ENCODE peak calls at places on chromosomes 16 and 17, in eight cellular contexts. H, R, V, W, G, K, X and E are unnamed samples.
A peak's percentile ranks its signal among the peaks of the same experiment; 100 is the strongest.

GRCh38 chr16:2035431-2036199 is 8.9 kb downstream of the NHERF2 start:
- DNase-seq in G (no peak), R (peak; percentile 88), K (no peak), X (no peak), H (no peak), W (no peak), V (peak; percentile 57), E (peak; percentile 80)

GRCh38 chr16:606656-607307 is 16.9 kb downstream of the RAB40C start:
- DNase-seq in X (no peak), W (no peak), V (no peak), G (no peak), K (no peak), H (no peak), R (no peak), E (no peak)

GRCh38 chr17:19445105-19445504 is 34.1 kb downstream of the RNF112 start:
- DNase-seq in W (no peak), G (no peak), R (no peak), V (no peak), X (no peak), H (no peak), K (no peak), E (no peak)

GRCh38 chr17:72390675-72391501 is 270.1 kb downstream of the SOX9 start:
- DNase-seq in V (no peak), R (peak; percentile 81), W (no peak), X (no peak), H (no peak), G (no peak), K (no peak), E (peak; percentile 97)

GRCh38 chr17:61477204-61477834 is 25.1 kb downstream of the TBX4 start:
- DNase-seq in V (no peak), G (no peak), H (no peak), K (no peak), X (no peak), R (no peak), W (no peak), E (no peak)

GRCh38 chr16:29306953-29307597 is 99.4 kb downstream of the NPIPB11 start:
- DNase-seq in K (no peak), G (no peak), X (no peak), W (no peak), R (peak; percentile 50), H (no peak), V (peak; percentile 29), E (no peak)

GRCh38 chr16:78235168-78235800 is 135.8 kb downstream of the WWOX start:
- DNase-seq in G (peak; percentile 82), W (peak; percentile 14), X (peak; percentile 41), H (peak; percentile 86), K (no peak), V (peak; percentile 10), R (peak; percentile 70), E (peak; percentile 75)

GRCh38 chr16:20307240-20307671 is 20.1 kb downstream of the GP2 start:
- DNase-seq in W (no peak), R (no peak), V (no peak), H (no peak), X (no peak), K (no peak), G (no peak), E (no peak)

GRCh38 chr17:7922499-7923289 is 6.6 kb upstream of the RNF227 start:
- DNase-seq in G (peak; percentile 77), K (no peak), V (no peak), R (peak; percentile 57), H (peak; percentile 83), W (peak; percentile 62), X (peak; percentile 69), E (no peak)

GRCh38 chr16:29989111-29989858 is 6.1 kb downstream of the HIRIP3 start:
- DNase-seq in R (no peak), K (no peak), H (no peak), V (no peak), X (no peak), W (no peak), G (no peak), E (no peak)

GRCh38 chr17:49914096-49914490 is 54.9 kb upstream of the DLX4 start:
- DNase-seq in X (no peak), G (no peak), W (no peak), R (peak; percentile 27), H (no peak), V (no peak), K (no peak), E (no peak)

GRCh38 chr17:31373150-31374082 is 18.1 kb upstream of the RAB11FIP4 start:
- DNase-seq in G (peak; percentile 84), H (no peak), K (peak; percentile 26), R (no peak), X (no peak), V (peak; percentile 32), W (peak; percentile 74), E (peak; percentile 62)